ENCODE peak calls at places on chromosomes 13 and 19, in six cellular contexts. One of them, this sample, is unnamed.

GRCh38 chr19:30711296-30711695 is 339.1 kb downstream of the ZNF536 start:
- DNase-seq in neuronal stem cell: no peak
- DNase-seq in GM23248: no peak
- DNase-seq in mammary epithelial cell: no peak
- DNase-seq in H9: no peak
- DNase-seq in fibroblast of lung: no peak
- DNase-seq in this sample: no peak

GRCh38 chr13:61187471-61187870 is 228.2 kb downstream of the PCDH20 start:
- DNase-seq in H9: no peak
- DNase-seq in mammary epithelial cell: no peak
- DNase-seq in GM23248: no peak
- DNase-seq in fibroblast of lung: no peak
- DNase-seq in neuronal stem cell: no peak
- DNase-seq in this sample: no peak

GRCh38 chr13:27401210-27401609 is 23.2 kb upstream of the GTF3A start:
- DNase-seq in GM23248: peak
- DNase-seq in fibroblast of lung: no peak
- DNase-seq in neuronal stem cell: no peak
- DNase-seq in H9: no peak
- DNase-seq in mammary epithelial cell: no peak
- DNase-seq in this sample: no peak

GRCh38 chr19:18274776-18275356 is 614 bp upstream of the IQCN start:
- DNase-seq in GM23248: peak
- DNase-seq in H9: peak
- DNase-seq in fibroblast of lung: peak
- DNase-seq in mammary epithelial cell: peak
- DNase-seq in neuronal stem cell: no peak
- DNase-seq in this sample: peak

GRCh38 chr19:18131841-18132596 is 20.9 kb upstream of the PIK3R2 start:
- DNase-seq in mammary epithelial cell: no peak
- DNase-seq in fibroblast of lung: no peak
- DNase-seq in GM23248: no peak
- DNase-seq in neuronal stem cell: no peak
- DNase-seq in H9: peak
- DNase-seq in this sample: no peak

GRCh38 chr13:26460652-26461051 is 96.8 kb upstream of the WASF3 start:
- DNase-seq in H9: no peak
- DNase-seq in neuronal stem cell: no peak
- DNase-seq in mammary epithelial cell: no peak
- DNase-seq in GM23248: peak
- DNase-seq in fibroblast of lung: no peak
- DNase-seq in this sample: no peak

GRCh38 chr13:56134524-56134923 is 1006.2 kb upstream of the PRR20A start:
- DNase-seq in fibroblast of lung: no peak
- DNase-seq in neuronal stem cell: no peak
- DNase-seq in mammary epithelial cell: no peak
- DNase-seq in H9: no peak
- DNase-seq in GM23248: no peak
- DNase-seq in this sample: no peak

GRCh38 chr19:55605637-55606470 is at the start of gene ZNF865:
- DNase-seq in GM23248: peak
- DNase-seq in fibroblast of lung: peak
- DNase-seq in neuronal stem cell: no peak
- DNase-seq in H9: peak
- DNase-seq in mammary epithelial cell: peak
- DNase-seq in this sample: peak

GRCh38 chr19:19372656-19373416 is 32.6 kb upstream of the GATAD2A start:
- DNase-seq in GM23248: peak
- DNase-seq in H9: peak
- DNase-seq in mammary epithelial cell: no peak
- DNase-seq in neuronal stem cell: no peak
- DNase-seq in fibroblast of lung: no peak
- DNase-seq in this sample: no peak

DNA sequence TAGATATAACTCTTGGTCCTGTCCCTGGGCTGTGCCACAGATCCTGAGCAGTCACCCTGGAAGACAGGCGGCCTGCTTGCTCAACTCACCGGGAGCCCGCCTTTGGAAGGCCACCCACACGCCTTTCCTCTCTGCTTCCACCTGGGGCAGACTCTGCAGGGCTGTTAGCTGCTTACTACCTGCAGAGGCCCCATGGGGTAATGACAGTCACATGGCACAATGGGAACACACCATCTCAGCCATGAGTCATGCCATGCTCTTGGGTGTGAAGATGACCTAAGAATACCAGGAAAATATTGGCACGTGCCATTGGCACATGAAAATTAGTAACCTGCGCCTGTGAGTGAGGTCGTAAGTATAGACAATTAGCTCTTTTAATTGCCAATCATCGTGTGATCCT is 108.6 kb downstream of the COL4A2 start:
- DNase-seq in neuronal stem cell: no peak
- DNase-seq in H9: peak
- DNase-seq in GM23248: peak
- DNase-seq in fibroblast of lung: no peak
- DNase-seq in mammary epithelial cell: peak
- DNase-seq in this sample: no peak
- H3K27ac ChIP-seq in neuronal stem cell: no peak
- H3K27ac ChIP-seq in H9: no peak
- H3K27ac ChIP-seq in GM23248: peak
- H3K27ac ChIP-seq in fibroblast of lung: no peak
- H3K27ac ChIP-seq in mammary epithelial cell: no peak
- H3K27ac ChIP-seq in this sample: peak

DNA sequence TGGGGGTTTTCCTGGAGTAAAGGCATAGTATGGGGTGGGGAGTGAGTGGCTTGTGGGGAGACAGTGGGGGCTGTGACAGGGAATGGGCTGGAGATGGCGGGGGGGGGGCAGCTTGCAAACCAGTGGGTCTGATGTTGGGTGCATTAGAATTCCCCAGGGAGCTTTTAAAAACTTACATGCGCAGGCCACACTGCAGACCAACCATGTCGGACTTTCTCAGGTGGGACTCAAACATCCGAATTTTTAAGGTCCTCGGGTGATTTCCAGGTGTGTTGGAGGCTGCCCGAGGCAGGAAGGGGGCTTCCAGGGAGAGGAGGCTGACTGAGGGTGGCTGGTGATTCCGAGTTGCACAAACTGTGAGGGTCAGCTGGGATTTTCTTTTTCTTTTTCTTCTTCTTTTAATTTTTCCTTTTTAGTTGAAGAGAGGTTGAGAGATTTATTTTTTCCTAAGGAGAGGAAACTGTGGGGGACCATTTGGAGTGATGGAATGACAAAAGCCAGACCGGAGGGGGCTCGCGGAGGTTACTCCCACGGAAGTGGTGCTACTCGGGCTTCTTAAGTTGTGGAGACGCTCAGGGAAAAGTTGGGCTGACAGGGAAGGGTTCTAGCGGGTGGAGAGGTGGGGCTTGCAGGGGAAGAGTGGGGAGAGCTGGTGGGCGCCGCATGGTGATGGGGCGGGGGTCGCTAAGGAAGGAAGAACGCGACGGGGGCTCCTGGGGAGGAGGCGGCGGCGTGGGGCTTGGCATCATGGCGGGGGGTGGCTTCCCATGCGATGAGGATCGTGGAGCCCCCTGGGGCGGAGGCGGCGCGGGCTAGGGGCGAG is 1.0 kb upstream of the CACNG8 start:
- DNase-seq in H9: no peak
- DNase-seq in GM23248: no peak
- DNase-seq in neuronal stem cell: no peak
- DNase-seq in fibroblast of lung: peak
- DNase-seq in mammary epithelial cell: no peak
- DNase-seq in this sample: no peak
- H3K9ac ChIP-seq in H9: no peak
- H3K9ac ChIP-seq in GM23248: no peak
- H3K9ac ChIP-seq in neuronal stem cell: no peak
- H3K9ac ChIP-seq in fibroblast of lung: no peak
- H3K9ac ChIP-seq in mammary epithelial cell: no peak
- H3K9ac ChIP-seq in this sample: no peak

DNA sequence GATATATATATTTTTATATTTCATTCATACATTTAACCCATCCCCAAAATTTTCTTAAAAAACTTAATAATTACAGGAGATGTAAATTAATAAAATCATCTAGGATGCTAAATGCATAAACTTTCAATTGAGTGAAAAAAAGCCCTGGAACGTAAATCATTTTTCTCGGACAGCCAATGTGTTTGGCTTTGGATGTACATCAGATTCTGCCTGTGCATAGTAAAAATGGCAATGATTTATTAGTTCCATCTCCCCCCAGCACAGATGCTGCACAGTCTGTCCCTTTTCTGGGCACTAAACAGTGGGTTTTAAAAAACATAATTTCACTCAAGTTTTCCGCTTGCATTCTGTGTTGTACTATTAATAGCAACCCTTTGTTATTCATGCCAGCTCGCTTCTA is 147.6 kb downstream of the TM9SF2 start:
- DNase-seq in neuronal stem cell: no peak
- DNase-seq in GM23248: no peak
- DNase-seq in fibroblast of lung: no peak
- DNase-seq in mammary epithelial cell: no peak
- DNase-seq in H9: no peak
- DNase-seq in this sample: no peak
- H3K27ac ChIP-seq in neuronal stem cell: no peak
- H3K27ac ChIP-seq in GM23248: no peak
- H3K27ac ChIP-seq in fibroblast of lung: no peak
- H3K27ac ChIP-seq in mammary epithelial cell: no peak
- H3K27ac ChIP-seq in H9: no peak
- H3K27ac ChIP-seq in this sample: no peak

DNA sequence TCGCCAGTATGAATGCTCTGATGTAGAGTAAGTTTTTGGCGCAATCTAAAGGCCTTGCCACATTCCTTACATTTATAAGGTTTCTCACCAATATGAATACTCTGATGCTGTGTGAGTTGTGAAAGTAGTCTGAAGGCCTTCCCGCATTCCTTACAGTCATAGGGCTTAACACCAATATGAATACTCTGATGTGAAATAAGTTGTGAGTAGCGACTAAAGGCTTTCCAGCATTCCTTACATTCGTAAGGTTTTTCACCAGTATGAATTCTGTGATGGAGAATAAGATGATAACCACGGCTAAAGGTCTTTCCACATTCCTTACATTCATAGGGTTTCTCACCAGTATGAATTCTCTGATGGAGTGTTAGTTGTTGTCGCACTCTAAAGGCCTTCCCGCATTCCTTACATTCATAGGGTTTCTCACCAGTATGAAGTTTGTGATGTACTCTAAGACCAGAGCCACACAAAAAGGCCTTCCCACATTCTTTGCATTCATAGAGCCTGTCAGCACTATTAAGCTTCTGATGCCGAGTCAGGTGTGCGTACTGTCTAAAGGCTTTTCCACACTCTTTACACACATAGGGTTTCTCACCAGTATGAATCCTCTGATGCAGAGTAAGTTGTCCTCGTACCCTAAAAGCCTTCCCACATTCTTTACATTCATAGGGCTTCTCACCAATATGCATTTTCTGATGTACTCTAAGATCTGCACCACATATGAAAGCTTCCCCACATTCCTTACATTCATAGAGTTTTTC is 14.1 kb upstream of the ZFP14 start:
- DNase-seq in GM23248: no peak
- DNase-seq in H9: no peak
- DNase-seq in neuronal stem cell: no peak
- DNase-seq in fibroblast of lung: no peak
- DNase-seq in mammary epithelial cell: no peak
- DNase-seq in this sample: no peak
- H3K9ac ChIP-seq in GM23248: no peak
- H3K9ac ChIP-seq in H9: no peak
- H3K9ac ChIP-seq in neuronal stem cell: no peak
- H3K9ac ChIP-seq in fibroblast of lung: no peak
- H3K9ac ChIP-seq in mammary epithelial cell: no peak
- H3K9ac ChIP-seq in this sample: no peak

DNA sequence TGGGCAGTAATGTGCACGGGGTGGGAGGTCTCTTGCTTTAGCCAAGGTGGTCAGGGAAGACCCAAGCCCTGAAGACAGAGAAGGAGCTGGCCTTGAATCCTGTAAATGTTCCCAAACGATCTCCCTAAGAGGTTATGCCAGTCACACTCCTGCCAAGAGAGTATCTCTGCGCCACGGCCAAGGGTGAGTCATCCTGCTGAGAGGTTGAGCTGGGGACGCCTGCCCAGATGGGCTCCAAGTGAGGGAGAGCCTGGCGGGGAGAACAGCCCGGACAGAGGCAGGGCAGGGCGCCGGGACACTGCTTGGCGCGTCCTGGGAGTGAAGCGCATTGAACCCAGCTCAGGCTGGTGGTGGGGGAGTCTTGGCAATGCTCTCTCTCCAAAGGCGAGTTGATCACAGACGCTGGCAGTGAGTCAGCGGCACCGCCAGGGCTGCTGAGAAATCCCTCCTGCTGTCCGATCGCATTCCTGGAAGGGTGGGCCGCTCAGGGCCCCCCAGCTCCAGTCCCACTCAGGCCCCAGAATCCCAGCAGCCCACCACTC is 16.4 kb downstream of the SULT2B1 start:
- DNase-seq in H9: peak
- DNase-seq in GM23248: peak
- DNase-seq in mammary epithelial cell: peak
- DNase-seq in fibroblast of lung: peak
- DNase-seq in neuronal stem cell: no peak
- DNase-seq in this sample: peak
- H3K27ac ChIP-seq in H9: no peak
- H3K27ac ChIP-seq in GM23248: peak
- H3K27ac ChIP-seq in mammary epithelial cell: peak
- H3K27ac ChIP-seq in fibroblast of lung: peak
- H3K27ac ChIP-seq in neuronal stem cell: no peak
- H3K27ac ChIP-seq in this sample: peak

DNA sequence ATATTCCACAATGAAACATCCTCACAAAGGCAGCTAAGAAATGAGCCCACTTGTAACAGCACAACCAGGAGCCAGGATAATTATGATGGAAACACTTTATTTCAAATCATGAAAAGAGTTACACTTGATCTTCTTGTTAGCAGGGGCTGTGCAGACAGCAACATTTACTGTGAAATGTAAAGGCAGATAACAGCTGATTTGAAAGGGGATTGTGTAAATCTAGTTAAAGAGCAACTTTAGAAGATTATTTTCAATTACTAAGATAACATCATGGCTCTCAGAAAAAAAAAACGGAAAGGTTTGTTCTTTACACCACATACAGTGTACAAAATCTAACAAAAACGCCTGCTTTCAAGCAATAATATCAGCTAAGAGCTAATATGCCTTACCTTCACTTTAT is 22.4 kb downstream of the ENOX1 start:
- DNase-seq in fibroblast of lung: no peak
- DNase-seq in neuronal stem cell: no peak
- DNase-seq in H9: no peak
- DNase-seq in mammary epithelial cell: no peak
- DNase-seq in GM23248: no peak
- DNase-seq in this sample: no peak
- H3K9ac ChIP-seq in fibroblast of lung: no peak
- H3K9ac ChIP-seq in neuronal stem cell: no peak
- H3K9ac ChIP-seq in H9: no peak
- H3K9ac ChIP-seq in mammary epithelial cell: no peak
- H3K9ac ChIP-seq in GM23248: no peak
- H3K9ac ChIP-seq in this sample: no peak

GRCh38 chr19:13094285-13094595 is 8.4 kb downstream of the LYL1 start:
- DNase-seq in H9: no peak
- DNase-seq in neuronal stem cell: no peak
- DNase-seq in fibroblast of lung: no peak
- DNase-seq in mammary epithelial cell: no peak
- DNase-seq in GM23248: no peak
- DNase-seq in this sample: no peak
- H3K27ac ChIP-seq in H9: no peak
- H3K27ac ChIP-seq in neuronal stem cell: no peak
- H3K27ac ChIP-seq in fibroblast of lung: no peak
- H3K27ac ChIP-seq in mammary epithelial cell: no peak
- H3K27ac ChIP-seq in GM23248: peak
- H3K27ac ChIP-seq in this sample: no peak

GRCh38 chr13:23777571-23777870 is 111.7 kb downstream of the MIPEP start:
- DNase-seq in mammary epithelial cell: no peak
- DNase-seq in GM23248: no peak
- DNase-seq in fibroblast of lung: no peak
- DNase-seq in H9: no peak
- DNase-seq in neuronal stem cell: no peak
- DNase-seq in this sample: no peak
- H3K9ac ChIP-seq in mammary epithelial cell: no peak
- H3K9ac ChIP-seq in GM23248: no peak
- H3K9ac ChIP-seq in fibroblast of lung: no peak
- H3K9ac ChIP-seq in H9: no peak
- H3K9ac ChIP-seq in neuronal stem cell: no peak
- H3K9ac ChIP-seq in this sample: no peak

GRCh38 chr13:50916701-50917184 is 7.2 kb downstream of the RNASEH2B start:
- DNase-seq in H9: no peak
- DNase-seq in neuronal stem cell: no peak
- DNase-seq in fibroblast of lung: no peak
- DNase-seq in mammary epithelial cell: no peak
- DNase-seq in GM23248: no peak
- DNase-seq in this sample: no peak
- H3K27ac ChIP-seq in H9: no peak
- H3K27ac ChIP-seq in neuronal stem cell: no peak
- H3K27ac ChIP-seq in fibroblast of lung: no peak
- H3K27ac ChIP-seq in mammary epithelial cell: no peak
- H3K27ac ChIP-seq in GM23248: no peak
- H3K27ac ChIP-seq in this sample: no peak